ENCODE peak calls at places on chromosomes 2 and 18, in ten cellular contexts. L, U, J, G, F, I, V, Y, A and S are unnamed samples.

GRCh38 chr2:85723707-85724360 is 29.7 kb downstream of the GNLY start:
- DNase-seq in F (no peak), A (no peak), V (no peak), Y (no peak), I (no peak), J (no peak), U (no peak), L (no peak), G (no peak), S (no peak)

GRCh38 chr2:9385841-9386240 is 37.5 kb downstream of the ITGB1BP1 start:
- DNase-seq in G (no peak), U (no peak), A (no peak), F (no peak), I (no peak), V (no peak), L (no peak), Y (no peak), J (no peak), S (no peak)

GRCh38 chr2:168614291-168615018 is 158.4 kb downstream of the CERS6 start:
- DNase-seq in Y (no peak), V (no peak), I (no peak), U (no peak), A (no peak), J (no peak), F (no peak), L (no peak), G (no peak), S (no peak)

GRCh38 chr2:30631051-30631671 is 176.1 kb downstream of the CAPN13 start:
- DNase-seq in V (no peak), U (peak; percentile 30), I (no peak), L (no peak), J (no peak), A (no peak), F (no peak), Y (peak; percentile 11), G (no peak), S (no peak)

GRCh38 chr18:60534539-60534938 is 162.0 kb upstream of the MC4R start:
- DNase-seq in F (no peak), Y (peak; percentile 37), A (no peak), L (no peak), J (no peak), I (peak; percentile 6), V (no peak), U (no peak), G (no peak), S (no peak)

GRCh38 chr2:44934521-44934961 is 7.0 kb upstream of the SIX3 start:
- DNase-seq in Y (no peak), I (no peak), U (no peak), A (no peak), L (no peak), G (peak; percentile 76), J (no peak), F (no peak), V (no peak), S (no peak)

GRCh38 chr2:231932711-231932970 is 6.4 kb upstream of the NPPC start:
- DNase-seq in V (no peak), A (no peak), F (no peak), J (no peak), Y (no peak), I (no peak), U (no peak), L (no peak), G (no peak), S (no peak)

GRCh38 chr2:191051825-191052778 is 38.1 kb upstream of the STAT1 start:
- DNase-seq in I (no peak), F (no peak), U (peak; percentile 54), A (no peak), L (peak; percentile 12), Y (no peak), J (no peak), G (peak; percentile 57), V (peak; percentile 42), S (no peak)

GRCh38 chr2:237217995-237218621 is 132.4 kb downstream of the COPS8 start:
- DNase-seq in U (no peak), Y (no peak), I (no peak), G (no peak), J (no peak), F (no peak), A (no peak), V (no peak), L (no peak), S (no peak)

GRCh38 chr2:72144412-72144745 is 3.3 kb downstream of the CYP26B1 start:
- DNase-seq in A (no peak), U (no peak), V (no peak), F (no peak), I (no peak), J (no peak), L (no peak), G (no peak), Y (no peak), S (no peak)

GRCh38 chr18:27202771-27203170 is 17.7 kb upstream of the CHST9 start:
- DNase-seq in U (no peak), I (no peak), V (no peak), Y (no peak), G (no peak), L (no peak), A (no peak), F (no peak), J (no peak), S (no peak)

GRCh38 chr18:47108373-47108772 is 41.9 kb downstream of the HDHD2 start:
- DNase-seq in Y (no peak), J (no peak), V (no peak), L (no peak), F (no peak), I (no peak), U (no peak), G (peak; percentile 77), A (no peak), S (no peak)

GRCh38 chr2:109703076-109703475 is 88.9 kb downstream of the SOWAHC start:
- DNase-seq in L (no peak), I (no peak), J (no peak), U (no peak), Y (peak; percentile 16), G (no peak), A (no peak), F (no peak), V (no peak), S (no peak)

GRCh38 chr18:76451475-76452331 is 43.3 kb downstream of the ZNF516 start:
- DNase-seq in L (no peak), U (no peak), G (peak; percentile 68), I (no peak), Y (no peak), A (peak; percentile 32), F (no peak), V (no peak), J (no peak), S (no peak)

GRCh38 chr18:26757263-26758019 is 108.1 kb downstream of the AQP4 start:
- DNase-seq in Y (no peak), V (no peak), A (no peak), F (no peak), I (no peak), U (no peak), G (no peak), L (no peak), J (no peak), S (no peak)

GRCh38 chr2:237109421-237109820 is 23.7 kb downstream of the COPS8 start:
- DNase-seq in Y (no peak), L (no peak), I (no peak), F (no peak), G (no peak), V (no peak), A (no peak), U (no peak), J (no peak), S (no peak)

GRCh38 chr2:41495050-41495449 is 552.8 kb upstream of the PKDCC start:
- DNase-seq in G (peak; percentile 12), F (no peak), L (no peak), I (no peak), A (no peak), V (no peak), U (no peak), Y (no peak), J (no peak), S (no peak)

GRCh38 chr2:66439291-66440010 is 4.5 kb downstream of the MEIS1 start:
- DNase-seq in U (no peak), A (no peak), V (no peak), G (peak; percentile 66), Y (no peak), F (no peak), L (no peak), I (no peak), J (no peak), S (no peak)

GRCh38 chr18:3998698-3999333 is 456.3 kb downstream of the DLGAP1 start:
- DNase-seq in U (peak; percentile 34), A (no peak), L (no peak), V (no peak), J (no peak), I (peak; percentile 18), F (no peak), Y (no peak), G (peak; percentile 62), S (peak; percentile 42)

GRCh38 chr2:204625135-204625534 is 79.9 kb downstream of the PARD3B start:
- DNase-seq in F (no peak), I (no peak), L (no peak), A (no peak), Y (no peak), G (peak; percentile 10), U (no peak), V (no peak), J (no peak), S (no peak)

GRCh38 chr2:120678251-120678650 is 57.4 kb upstream of the GLI2 start:
- DNase-seq in F (no peak), V (no peak), I (no peak), J (no peak), A (no peak), U (no peak), L (no peak), Y (no peak), G (no peak), S (peak; percentile 47)

GRCh38 chr2:199459286-199460100 is 1.8 kb upstream of the SATB2 start:
- DNase-seq in J (no peak), A (peak; percentile 75), G (peak; percentile 94), I (peak; percentile 87), L (peak; percentile 36), Y (peak; percentile 89), U (peak; percentile 53), F (peak; percentile 82), V (no peak), S (peak; percentile 80)

GRCh38 chr2:118748245-118748885 is 99.1 kb downstream of the EN1 start:
- DNase-seq in F (no peak), G (no peak), V (no peak), A (no peak), Y (no peak), L (no peak), U (no peak), I (no peak), J (no peak), S (no peak)

GRCh38 chr2:232315049-232315922 is 63.3 kb upstream of the ALPP start:
- DNase-seq in Y (peak; percentile 73), U (peak; percentile 89), A (no peak), F (no peak), I (peak; percentile 89), G (no peak), J (peak; percentile 33), L (peak; percentile 61), V (peak; percentile 83), S (no peak)

GRCh38 chr2:222903234-222904220 is 42.7 kb downstream of the ACSL3 start:
- DNase-seq in V (peak; percentile 4), G (peak; percentile 56), J (no peak), L (peak; percentile 11), I (no peak), U (peak; percentile 51), Y (no peak), A (no peak), F (no peak), S (peak; percentile 41)

GRCh38 chr18:10481831-10482230 is 27.4 kb downstream of the APCDD1 start:
- DNase-seq in U (no peak), A (no peak), Y (no peak), V (no peak), G (peak; percentile 24), I (no peak), L (no peak), F (no peak), J (no peak), S (no peak)

GRCh38 chr2:69168950-69169695 is 156.1 kb downstream of the ANTXR1 start:
- DNase-seq in L (no peak), I (no peak), V (no peak), F (no peak), J (no peak), Y (no peak), G (no peak), U (no peak), A (no peak), S (no peak)